ENCODE peak calls at places on chromosomes 6 and 20, in eight cellular contexts. One of them, this sample, is unnamed.

GRCh38 chr20:32244150-32244823 is 33.2 kb upstream of the KIF3B start:
- DNase-seq in right lobe of liver: no peak
- DNase-seq in T-helper 2 cell: no peak
- DNase-seq in ACHN: no peak
- DNase-seq in CD8-positive, alpha-beta T cell: no peak
- DNase-seq in RKO: no peak
- DNase-seq in stimulated activated CD4-positive, alpha-beta T cell treated with anti-CD3 and anti-CD28 coated beads, Interleukin-1b, Interleukin-23, amount 100 ng/mL, for 24 hours: no peak
- DNase-seq in germinal center: no peak
- DNase-seq in this sample: peak

GRCh38 chr6:35058827-35059522 is 82.2 kb downstream of the TCP11 start:
- DNase-seq in right lobe of liver: no peak
- DNase-seq in T-helper 2 cell: no peak
- DNase-seq in ACHN: no peak
- DNase-seq in CD8-positive, alpha-beta T cell: no peak
- DNase-seq in RKO: no peak
- DNase-seq in stimulated activated CD4-positive, alpha-beta T cell treated with anti-CD3 and anti-CD28 coated beads, Interleukin-1b, Interleukin-23, amount 100 ng/mL, for 24 hours: no peak
- DNase-seq in germinal center: peak
- DNase-seq in this sample: peak

GRCh38 chr6:28326371-28326948 is 9.5 kb downstream of the ZSCAN31 start:
- DNase-seq in right lobe of liver: no peak
- DNase-seq in T-helper 2 cell: no peak
- DNase-seq in ACHN: no peak
- DNase-seq in CD8-positive, alpha-beta T cell: no peak
- DNase-seq in RKO: no peak
- DNase-seq in stimulated activated CD4-positive, alpha-beta T cell treated with anti-CD3 and anti-CD28 coated beads, Interleukin-1b, Interleukin-23, amount 100 ng/mL, for 24 hours: no peak
- DNase-seq in germinal center: no peak
- DNase-seq in this sample: no peak

GRCh38 chr20:6121504-6121903 is 1.3 kb downstream of the FERMT1 start:
- DNase-seq in right lobe of liver: no peak
- DNase-seq in T-helper 2 cell: no peak
- DNase-seq in ACHN: no peak
- DNase-seq in CD8-positive, alpha-beta T cell: no peak
- DNase-seq in RKO: peak
- DNase-seq in stimulated activated CD4-positive, alpha-beta T cell treated with anti-CD3 and anti-CD28 coated beads, Interleukin-1b, Interleukin-23, amount 100 ng/mL, for 24 hours: no peak
- DNase-seq in germinal center: no peak
- DNase-seq in this sample: no peak

GRCh38 chr6:99614430-99615161 is 8.0 kb downstream of the PRDM13 start:
- DNase-seq in right lobe of liver: no peak
- DNase-seq in T-helper 2 cell: peak
- DNase-seq in ACHN: no peak
- DNase-seq in CD8-positive, alpha-beta T cell: no peak
- DNase-seq in RKO: no peak
- DNase-seq in stimulated activated CD4-positive, alpha-beta T cell treated with anti-CD3 and anti-CD28 coated beads, Interleukin-1b, Interleukin-23, amount 100 ng/mL, for 24 hours: no peak
- DNase-seq in germinal center: peak
- DNase-seq in this sample: peak

GRCh38 chr20:44111712-44112335 is 75.2 kb downstream of the JPH2 start:
- DNase-seq in right lobe of liver: no peak
- DNase-seq in T-helper 2 cell: no peak
- DNase-seq in ACHN: no peak
- DNase-seq in CD8-positive, alpha-beta T cell: no peak
- DNase-seq in RKO: no peak
- DNase-seq in stimulated activated CD4-positive, alpha-beta T cell treated with anti-CD3 and anti-CD28 coated beads, Interleukin-1b, Interleukin-23, amount 100 ng/mL, for 24 hours: no peak
- DNase-seq in germinal center: no peak
- DNase-seq in this sample: no peak

GRCh38 chr20:22383156-22383555 is 201.2 kb downstream of the FOXA2 start:
- DNase-seq in right lobe of liver: no peak
- DNase-seq in T-helper 2 cell: no peak
- DNase-seq in ACHN: no peak
- DNase-seq in CD8-positive, alpha-beta T cell: no peak
- DNase-seq in RKO: no peak
- DNase-seq in stimulated activated CD4-positive, alpha-beta T cell treated with anti-CD3 and anti-CD28 coated beads, Interleukin-1b, Interleukin-23, amount 100 ng/mL, for 24 hours: no peak
- DNase-seq in germinal center: no peak
- DNase-seq in this sample: no peak

GRCh38 chr20:16864069-16864468 is 115.9 kb downstream of the OTOR start:
- DNase-seq in right lobe of liver: no peak
- DNase-seq in T-helper 2 cell: peak
- DNase-seq in ACHN: peak
- DNase-seq in CD8-positive, alpha-beta T cell: no peak
- DNase-seq in RKO: peak
- DNase-seq in stimulated activated CD4-positive, alpha-beta T cell treated with anti-CD3 and anti-CD28 coated beads, Interleukin-1b, Interleukin-23, amount 100 ng/mL, for 24 hours: no peak
- DNase-seq in germinal center: no peak
- DNase-seq in this sample: no peak

GRCh38 chr6:46042355-46042999 is 26.8 kb upstream of the CLIC5 start:
- DNase-seq in right lobe of liver: no peak
- DNase-seq in T-helper 2 cell: peak
- DNase-seq in ACHN: peak
- DNase-seq in CD8-positive, alpha-beta T cell: no peak
- DNase-seq in RKO: peak
- DNase-seq in stimulated activated CD4-positive, alpha-beta T cell treated with anti-CD3 and anti-CD28 coated beads, Interleukin-1b, Interleukin-23, amount 100 ng/mL, for 24 hours: no peak
- DNase-seq in germinal center: peak
- DNase-seq in this sample: no peak

GRCh38 chr6:91376686-91377085 is 789.8 kb upstream of the MAP3K7 start:
- DNase-seq in right lobe of liver: no peak
- DNase-seq in T-helper 2 cell: no peak
- DNase-seq in ACHN: no peak
- DNase-seq in CD8-positive, alpha-beta T cell: no peak
- DNase-seq in RKO: no peak
- DNase-seq in stimulated activated CD4-positive, alpha-beta T cell treated with anti-CD3 and anti-CD28 coated beads, Interleukin-1b, Interleukin-23, amount 100 ng/mL, for 24 hours: no peak
- DNase-seq in germinal center: no peak
- DNase-seq in this sample: no peak

GRCh38 chr20:24677626-24678328 is 208.3 kb downstream of the SYNDIG1 start:
- DNase-seq in right lobe of liver: no peak
- DNase-seq in T-helper 2 cell: no peak
- DNase-seq in ACHN: no peak
- DNase-seq in CD8-positive, alpha-beta T cell: no peak
- DNase-seq in RKO: no peak
- DNase-seq in stimulated activated CD4-positive, alpha-beta T cell treated with anti-CD3 and anti-CD28 coated beads, Interleukin-1b, Interleukin-23, amount 100 ng/mL, for 24 hours: no peak
- DNase-seq in germinal center: no peak
- DNase-seq in this sample: peak

GRCh38 chr6:121881974-121882667 is 446.7 kb downstream of the GJA1 start:
- DNase-seq in right lobe of liver: no peak
- DNase-seq in T-helper 2 cell: no peak
- DNase-seq in ACHN: peak
- DNase-seq in CD8-positive, alpha-beta T cell: no peak
- DNase-seq in RKO: no peak
- DNase-seq in stimulated activated CD4-positive, alpha-beta T cell treated with anti-CD3 and anti-CD28 coated beads, Interleukin-1b, Interleukin-23, amount 100 ng/mL, for 24 hours: no peak
- DNase-seq in germinal center: no peak
- DNase-seq in this sample: no peak

GRCh38 chr6:38671885-38672467 is 31.0 kb downstream of the GLO1 start:
- DNase-seq in right lobe of liver: no peak
- DNase-seq in T-helper 2 cell: peak
- DNase-seq in ACHN: peak
- DNase-seq in CD8-positive, alpha-beta T cell: no peak
- DNase-seq in RKO: peak
- DNase-seq in stimulated activated CD4-positive, alpha-beta T cell treated with anti-CD3 and anti-CD28 coated beads, Interleukin-1b, Interleukin-23, amount 100 ng/mL, for 24 hours: no peak
- DNase-seq in germinal center: peak
- DNase-seq in this sample: no peak

GRCh38 chr6:10347561-10348327 is 67.1 kb downstream of the TFAP2A start:
- DNase-seq in right lobe of liver: no peak
- DNase-seq in T-helper 2 cell: no peak
- DNase-seq in ACHN: peak
- DNase-seq in CD8-positive, alpha-beta T cell: no peak
- DNase-seq in RKO: peak
- DNase-seq in stimulated activated CD4-positive, alpha-beta T cell treated with anti-CD3 and anti-CD28 coated beads, Interleukin-1b, Interleukin-23, amount 100 ng/mL, for 24 hours: no peak
- DNase-seq in germinal center: no peak
- DNase-seq in this sample: no peak

GRCh38 chr20:11918280-11918952 is 723 bp downstream of the BTBD3 start:
- DNase-seq in right lobe of liver: no peak
- DNase-seq in T-helper 2 cell: no peak
- DNase-seq in ACHN: no peak
- DNase-seq in CD8-positive, alpha-beta T cell: no peak
- DNase-seq in RKO: no peak
- DNase-seq in stimulated activated CD4-positive, alpha-beta T cell treated with anti-CD3 and anti-CD28 coated beads, Interleukin-1b, Interleukin-23, amount 100 ng/mL, for 24 hours: no peak
- DNase-seq in germinal center: no peak
- DNase-seq in this sample: no peak

GRCh38 chr20:40688129-40689099 is 622 bp downstream of the MAFB start:
- DNase-seq in right lobe of liver: peak
- DNase-seq in T-helper 2 cell: peak
- DNase-seq in ACHN: no peak
- DNase-seq in CD8-positive, alpha-beta T cell: no peak
- DNase-seq in RKO: no peak
- DNase-seq in stimulated activated CD4-positive, alpha-beta T cell treated with anti-CD3 and anti-CD28 coated beads, Interleukin-1b, Interleukin-23, amount 100 ng/mL, for 24 hours: no peak
- DNase-seq in germinal center: no peak
- DNase-seq in this sample: no peak

GRCh38 chr20:21396045-21396893 is 1.1 kb downstream of the NKX2-4 start:
- DNase-seq in right lobe of liver: no peak
- DNase-seq in T-helper 2 cell: peak
- DNase-seq in ACHN: no peak
- DNase-seq in CD8-positive, alpha-beta T cell: peak
- DNase-seq in RKO: no peak
- DNase-seq in stimulated activated CD4-positive, alpha-beta T cell treated with anti-CD3 and anti-CD28 coated beads, Interleukin-1b, Interleukin-23, amount 100 ng/mL, for 24 hours: no peak
- DNase-seq in germinal center: no peak
- DNase-seq in this sample: no peak

GRCh38 chr6:137903933-137904821 is 37.1 kb downstream of the TNFAIP3 start:
- DNase-seq in right lobe of liver: no peak
- DNase-seq in T-helper 2 cell: peak
- DNase-seq in ACHN: peak
- DNase-seq in CD8-positive, alpha-beta T cell: no peak
- DNase-seq in RKO: no peak
- DNase-seq in stimulated activated CD4-positive, alpha-beta T cell treated with anti-CD3 and anti-CD28 coated beads, Interleukin-1b, Interleukin-23, amount 100 ng/mL, for 24 hours: no peak
- DNase-seq in germinal center: no peak
- DNase-seq in this sample: no peak

GRCh38 chr6:71913431-71913830 is 27.1 kb downstream of the RIMS1 start:
- DNase-seq in right lobe of liver: no peak
- DNase-seq in T-helper 2 cell: no peak
- DNase-seq in ACHN: no peak
- DNase-seq in CD8-positive, alpha-beta T cell: no peak
- DNase-seq in RKO: no peak
- DNase-seq in stimulated activated CD4-positive, alpha-beta T cell treated with anti-CD3 and anti-CD28 coated beads, Interleukin-1b, Interleukin-23, amount 100 ng/mL, for 24 hours: no peak
- DNase-seq in germinal center: no peak
- DNase-seq in this sample: no peak

GRCh38 chr6:51350308-51350904 is 531.7 kb downstream of the TFAP2B start:
- DNase-seq in right lobe of liver: no peak
- DNase-seq in T-helper 2 cell: peak
- DNase-seq in ACHN: peak
- DNase-seq in CD8-positive, alpha-beta T cell: no peak
- DNase-seq in RKO: peak
- DNase-seq in stimulated activated CD4-positive, alpha-beta T cell treated with anti-CD3 and anti-CD28 coated beads, Interleukin-1b, Interleukin-23, amount 100 ng/mL, for 24 hours: no peak
- DNase-seq in germinal center: no peak
- DNase-seq in this sample: no peak

GRCh38 chr20:63124782-63125580 is 91.0 kb downstream of the YTHDF1 start:
- DNase-seq in right lobe of liver: peak
- DNase-seq in T-helper 2 cell: no peak
- DNase-seq in ACHN: no peak
- DNase-seq in CD8-positive, alpha-beta T cell: no peak
- DNase-seq in RKO: no peak
- DNase-seq in stimulated activated CD4-positive, alpha-beta T cell treated with anti-CD3 and anti-CD28 coated beads, Interleukin-1b, Interleukin-23, amount 100 ng/mL, for 24 hours: no peak
- DNase-seq in germinal center: no peak
- DNase-seq in this sample: peak

This sample was measured in spleen.